ENCODE peak calls at places on chromosome 21, in six cellular contexts. K is NCI-H146; P is SW480; N is activated effector memory CD4-positive, alpha-beta T cell treated with Interleukin-2 at 50 U/mL for 16 hours; C is T follicular helper cell; E is HS-5. A is an unnamed sample.

GRCh38 chr21:31132574-31133242 is 94.4 kb upstream of the KRTAP19-8 start:
- DNase-seq in K (no peak), N (peak), E (no peak), P (no peak), C (peak), A (no peak)

GRCh38 chr21:43348801-43349261 is 78.1 kb downstream of the SIK1 start:
- DNase-seq in C (no peak), P (no peak), N (no peak), E (no peak), K (no peak), A (no peak)

GRCh38 chr21:45508607-45509565 is 33.4 kb downstream of the SLC19A1 start:
- DNase-seq in P (peak), C (no peak), K (no peak), N (no peak), E (no peak), A (no peak)

GRCh38 chr21:45410151-45410864 is 5.3 kb downstream of the COL18A1 start:
- DNase-seq in P (no peak), C (no peak), E (no peak), K (no peak), N (no peak), A (no peak)

GRCh38 chr21:43300496-43301423 is 126.2 kb downstream of the SIK1 start:
- DNase-seq in K (no peak), N (no peak), C (no peak), P (no peak), E (no peak), A (no peak)

GRCh38 chr21:39175154-39175553 is 8.1 kb downstream of the PSMG1 start:
- DNase-seq in C (no peak), N (no peak), K (no peak), P (peak), E (peak), A (no peak)

GRCh38 chr21:45454924-45455315 is 50.0 kb downstream of the COL18A1 start:
- DNase-seq in E (no peak), P (no peak), K (no peak), N (no peak), C (no peak), A (no peak)

GRCh38 chr21:35113064-35113463 is 64.0 kb upstream of the RUNX1 start:
- DNase-seq in C (no peak), E (peak), K (no peak), N (no peak), P (no peak), A (no peak)

GRCh38 chr21:15496896-15497295 is 232.9 kb upstream of the USP25 start:
- DNase-seq in C (no peak), N (no peak), P (no peak), K (no peak), E (no peak), A (no peak)

GRCh38 chr21:28138272-28138671 is 854.4 kb downstream of the LTN1 start:
- DNase-seq in N (no peak), P (no peak), C (no peak), E (no peak), K (no peak), A (no peak)

GRCh38 chr21:37159053-37159776 is 86.2 kb downstream of the TTC3 start:
- DNase-seq in N (no peak), K (no peak), E (no peak), C (no peak), P (no peak), A (no peak)

GRCh38 chr21:44626673-44627143 is at the start of gene KRTAP10-9:
- DNase-seq in P (no peak), E (no peak), N (no peak), K (peak), C (no peak), A (no peak)

GRCh38 chr21:39807738-39808137 is 59.5 kb upstream of the PCP4 start:
- DNase-seq in E (no peak), K (no peak), P (no peak), C (no peak), N (no peak), A (no peak)

GRCh38 chr21:39737376-39738000 is 7.5 kb upstream of the IGSF5 start:
- DNase-seq in K (no peak), E (no peak), N (no peak), P (no peak), C (no peak), A (peak)

GRCh38 chr21:34517491-34518245 is 5.7 kb upstream of the KCNE1 start:
- DNase-seq in P (no peak), E (no peak), K (no peak), C (no peak), N (no peak), A (no peak)

GRCh38 chr21:32702702-32703101 is 25.1 kb downstream of the SYNJ1 start:
- DNase-seq in C (no peak), P (no peak), E (peak), K (peak), N (no peak), A (no peak)

GRCh38 chr21:27403011-27403410 is 436.1 kb upstream of the ADAMTS5 start:
- DNase-seq in C (no peak), E (no peak), N (no peak), P (no peak), K (no peak), A (no peak)

GRCh38 chr21:38712076-38712475 is 93.7 kb upstream of the ETS2 start:
- DNase-seq in K (peak), C (no peak), N (no peak), E (peak), P (peak), A (peak)

GRCh38 chr21:17673261-17674020 is 60.7 kb upstream of the BTG3 start:
- DNase-seq in E (no peak), K (no peak), N (no peak), P (no peak), C (no peak), A (no peak)

GRCh38 chr21:42991992-42992740 is 17.8 kb downstream of the PKNOX1 start:
- DNase-seq in K (no peak), N (no peak), E (peak), P (no peak), C (no peak), A (no peak)